ENCODE peak calls at places on chromosome 12, in six cellular contexts. G is stimulated activated CD4-positive, alpha-beta T cell treated with anti-CD3 and anti-CD28 coated beads, Interleukin-1b, Interleukin-23, amount 100 ng/mL, for 1 hour; E is activated CD4-positive, alpha-beta T cell treated with anti-CD3 and anti-CD28 coated beads for 1 hour; Q is NCI-H748 treated with DMSO at 0.1 percent for 48 hours; T is NCI-H1105; A is T-helper 2 cell. N is an unnamed sample.

GRCh38 chr12:5718073-5718472 is 227.0 kb downstream of the ANO2 start:
- DNase-seq in G (no peak), E (no peak), Q (no peak), T (no peak), A (no peak), N (no peak)

GRCh38 chr12:2168808-2169207 is 116.0 kb downstream of the CACNA1C start:
- DNase-seq in G (no peak), E (no peak), Q (no peak), T (no peak), A (no peak), N (no peak)

GRCh38 chr12:122995503-122996187 is 15.2 kb downstream of the ARL6IP4 start:
- DNase-seq in G (no peak), E (no peak), Q (no peak), T (no peak), A (no peak), N (no peak)

GRCh38 chr12:69688496-69689427 is 10.3 kb downstream of the BEST3 start:
- DNase-seq in G (no peak), E (no peak), Q (no peak), T (no peak), A (peak; percentile 19), N (peak; percentile 60)

GRCh38 chr12:24297516-24297915 is 348.0 kb upstream of the SOX5 start:
- DNase-seq in G (no peak), E (no peak), Q (no peak), T (no peak), A (no peak), N (no peak)

GRCh38 chr12:99975321-99975720 is 9.4 kb downstream of the ANKS1B start:
- DNase-seq in G (no peak), E (no peak), Q (no peak), T (no peak), A (peak; percentile 67), N (no peak)

GRCh38 chr12:57803317-57803893 is 15.1 kb downstream of the AVIL start:
- DNase-seq in G (peak; percentile 6), E (no peak), Q (peak; percentile 3), T (peak; percentile 2), A (peak; percentile 22), N (no peak)

GRCh38 chr12:6038160-6038559 is 86.3 kb downstream of the VWF start:
- DNase-seq in G (no peak), E (no peak), Q (peak; percentile 46), T (no peak), A (peak; percentile 56), N (no peak)

GRCh38 chr12:116066381-116067230 is 210.9 kb downstream of the MED13L start:
- DNase-seq in G (peak; percentile 12), E (peak; percentile 31), Q (no peak), T (no peak), A (peak; percentile 76), N (no peak)

GRCh38 chr12:113796086-113796827 is 169.9 kb downstream of the RBM19 start:
- DNase-seq in G (no peak), E (no peak), Q (no peak), T (no peak), A (no peak), N (no peak)

GRCh38 chr12:108773798-108774788 is 42.8 kb upstream of the CORO1C start:
- DNase-seq in G (no peak), E (no peak), Q (no peak), T (peak; percentile 55), A (no peak), N (peak; percentile 55)

GRCh38 chr12:89166525-89166934 is 185.8 kb downstream of the DUSP6 start:
- DNase-seq in G (no peak), E (no peak), Q (no peak), T (no peak), A (peak; percentile 69), N (no peak)

GRCh38 chr12:10612954-10613333 is 465 bp downstream of the MAGOHB start:
- DNase-seq in G (no peak), E (no peak), Q (peak; percentile 22), T (no peak), A (peak; percentile 23), N (no peak)

GRCh38 chr12:121495746-121496145 is 85.1 kb downstream of the KDM2B start:
- DNase-seq in G (no peak), E (no peak), Q (no peak), T (no peak), A (no peak), N (no peak)

GRCh38 chr12:89087876-89088275 is 264.4 kb downstream of the DUSP6 start:
- DNase-seq in G (no peak), E (no peak), Q (no peak), T (no peak), A (no peak), N (no peak)

GRCh38 chr12:42291680-42292079 is 34.2 kb downstream of the ZCRB1 start:
- DNase-seq in G (no peak), E (no peak), Q (no peak), T (no peak), A (no peak), N (no peak)

GRCh38 chr12:109264095-109264942 is 44.8 kb downstream of the FOXN4 start:
- DNase-seq in G (peak; percentile 4), E (no peak), Q (peak; percentile 75), T (peak; percentile 76), A (peak; percentile 66), N (peak; percentile 62)

GRCh38 chr12:88546851-88547250 is 33.4 kb downstream of the KITLG start:
- DNase-seq in G (no peak), E (no peak), Q (no peak), T (no peak), A (no peak), N (no peak)

GRCh38 chr12:124705545-124706138 is 138.2 kb upstream of the NCOR2 start:
- DNase-seq in G (no peak), E (no peak), Q (no peak), T (peak; percentile 45), A (no peak), N (no peak)

GRCh38 chr12:54933381-54933780 is 51.2 kb downstream of the TESPA1 start:
- DNase-seq in G (no peak), E (no peak), Q (no peak), T (no peak), A (peak; percentile 85), N (no peak)

GRCh38 chr12:93908846-93909592 is 231.8 kb downstream of the CRADD start:
- DNase-seq in G (no peak), E (no peak), Q (peak; percentile 34), T (no peak), A (no peak), N (no peak)

GRCh38 chr12:57549909-57550627 is at the start of gene KIF5A:
- DNase-seq in G (peak; percentile 32), E (peak; percentile 25), Q (peak; percentile 57), T (peak; percentile 49), A (peak; percentile 68), N (no peak)

GRCh38 chr12:64147011-64147671 is 75.0 kb downstream of the KICS2 start:
- DNase-seq in G (no peak), E (no peak), Q (peak; percentile 26), T (no peak), A (peak; percentile 52), N (no peak)

GRCh38 chr12:31037028-31037427 is 36.6 kb upstream of the DDX11 start:
- DNase-seq in G (no peak), E (no peak), Q (no peak), T (no peak), A (no peak), N (no peak)

GRCh38 chr12:128449146-128449894 is 182.3 kb downstream of the TMEM132C start:
- DNase-seq in G (no peak), E (no peak), Q (peak; percentile 82), T (peak; percentile 77), A (no peak), N (no peak)

GRCh38 chr12:14514154-14514842 is 53.4 kb downstream of the PLBD1 start:
- DNase-seq in G (no peak), E (no peak), Q (peak; percentile 66), T (no peak), A (peak; percentile 20), N (peak; percentile 88)

GRCh38 chr12:54300732-54301427 is at the start of gene NFE2:
- DNase-seq in G (no peak), E (no peak), Q (peak; percentile 15), T (no peak), A (no peak), N (peak; percentile 30)

GRCh38 chr12:45648070-45648469 is 81.4 kb upstream of the ARID2 start:
- DNase-seq in G (no peak), E (no peak), Q (no peak), T (no peak), A (no peak), N (no peak)

GRCh38 chr12:23093488-23093887 is 468.5 kb downstream of the ETNK1 start:
- DNase-seq in G (no peak), E (no peak), Q (no peak), T (no peak), A (no peak), N (no peak)

GRCh38 chr12:109277255-109277898 is 31.7 kb downstream of the FOXN4 start:
- DNase-seq in G (no peak), E (no peak), Q (no peak), T (no peak), A (no peak), N (no peak)

GRCh38 chr12:118033902-118034301 is 17.4 kb downstream of the RFC5 start:
- DNase-seq in G (no peak), E (no peak), Q (no peak), T (no peak), A (no peak), N (no peak)

GRCh38 chr12:10982244-10982643 is 4.5 kb downstream of the TAS2R50 start:
- DNase-seq in G (no peak), E (no peak), Q (no peak), T (no peak), A (peak; percentile 97), N (no peak)

GRCh38 chr12:82708507-82708906 is 21.8 kb downstream of the TMTC2 start:
- DNase-seq in G (no peak), E (no peak), Q (no peak), T (no peak), A (no peak), N (no peak)

GRCh38 chr12:8780389-8780788 is 42.0 kb upstream of the A2ML1 start:
- DNase-seq in G (no peak), E (no peak), Q (no peak), T (no peak), A (peak; percentile 22), N (peak; percentile 25)

GRCh38 chr12:15789215-15790171 is at the start of gene EPS8:
- DNase-seq in G (peak; percentile 77), E (peak; percentile 83), Q (peak; percentile 27), T (peak; percentile 92), A (peak; percentile 92), N (peak; percentile 86)

GRCh38 chr12:91467686-91468085 is 285.1 kb upstream of the DCN start:
- DNase-seq in G (no peak), E (no peak), Q (no peak), T (no peak), A (no peak), N (no peak)

GRCh38 chr12:40226652-40227051 is 1.9 kb downstream of the LRRK2 start:
- DNase-seq in G (no peak), E (no peak), Q (no peak), T (no peak), A (no peak), N (no peak)

GRCh38 chr12:64256166-64256800 is 34.2 kb upstream of the KICS2 start:
- DNase-seq in G (no peak), E (no peak), Q (peak; percentile 68), T (peak; percentile 77), A (peak; percentile 43), N (peak; percentile 34)